ENCODE peak calls at places on chromosomes 5 and 9, in seven cellular contexts. N is fibroblast of gingiva; M is stimulated activated CD8-positive, alpha-beta memory T cell treated with anti-CD3 and anti-CD28 coated beads, Interleukin-15, amount 100 ng/mL, for 24 hours; O is activated CD4-positive, CD25-positive, alpha-beta regulatory T cell; F is NCI-H1694 treated with DMSO at 0.1 percent for 48 hours; T is transverse colon; H is SJSA1. K is an unnamed sample.

GRCh38 chr9:100591139-100591538 is 13.3 kb downstream of the CAVIN4 start:
- DNase-seq in H (no peak), O (no peak), F (no peak), T (no peak), M (no peak), N (no peak), K (no peak)

GRCh38 chr5:41598011-41598410 is 87.6 kb upstream of the PLCXD3 start:
- DNase-seq in M (no peak), T (no peak), H (no peak), F (no peak), O (no peak), N (no peak), K (no peak)

GRCh38 chr5:38448553-38449350 is 107.7 kb downstream of the LIFR start:
- DNase-seq in F (no peak), M (no peak), N (no peak), O (no peak), T (no peak), H (no peak), K (no peak)

GRCh38 chr9:16687678-16688369 is 182.6 kb downstream of the BNC2 start:
- DNase-seq in N (no peak), M (no peak), F (no peak), O (no peak), T (no peak), H (no peak), K (no peak)

GRCh38 chr9:16367605-16368424 is 502.7 kb downstream of the BNC2 start:
- DNase-seq in H (no peak), T (no peak), O (no peak), M (no peak), N (peak), F (no peak), K (no peak)

GRCh38 chr9:14652729-14653377 is 40.4 kb downstream of the ZDHHC21 start:
- DNase-seq in F (peak), O (no peak), H (no peak), T (no peak), M (no peak), N (no peak), K (peak)

GRCh38 chr5:178331491-178331981 is 98.9 kb upstream of the PHYKPL start:
- DNase-seq in T (peak), O (no peak), F (peak), N (peak), M (no peak), H (no peak), K (peak)

GRCh38 chr5:113117543-113118110 is 141.0 kb downstream of the DCP2 start:
- DNase-seq in F (peak), O (no peak), N (no peak), M (no peak), H (no peak), T (no peak), K (no peak)

GRCh38 chr9:33127881-33128280 is 39.3 kb downstream of the B4GALT1 start:
- DNase-seq in M (no peak), N (no peak), F (no peak), T (no peak), H (no peak), O (no peak), K (no peak)

GRCh38 chr5:150734579-150735384 is 24.0 kb downstream of the DCTN4 start:
- DNase-seq in H (no peak), O (no peak), T (peak), F (no peak), M (no peak), N (no peak), K (no peak)

GRCh38 chr5:149779071-149779470 is 49.0 kb downstream of the PPARGC1B start:
- DNase-seq in H (no peak), F (no peak), T (no peak), N (no peak), O (no peak), M (no peak), K (no peak)

GRCh38 chr9:21684831-21685362 is 117.5 kb upstream of the MTAP start:
- DNase-seq in O (no peak), N (no peak), M (no peak), H (peak), F (no peak), T (no peak), K (no peak)

GRCh38 chr9:130288393-130288792 is 22.8 kb downstream of the HMCN2 start:
- DNase-seq in F (no peak), N (no peak), O (no peak), T (no peak), M (no peak), H (no peak), K (no peak)

GRCh38 chr9:129183495-129184308 is 5.6 kb upstream of the IER5L start:
- DNase-seq in N (no peak), O (no peak), T (peak), H (no peak), M (no peak), F (no peak), K (no peak)

GRCh38 chr5:80269991-80270438 is 14.2 kb upstream of the SERINC5 start:
- DNase-seq in M (no peak), H (no peak), N (no peak), O (no peak), T (no peak), F (no peak), K (no peak)

GRCh38 chr9:75185585-75186170 is 97.4 kb downstream of the OSTF1 start:
- DNase-seq in T (peak), M (peak), H (no peak), O (no peak), N (no peak), F (no peak), K (no peak)

GRCh38 chr5:92070786-92071185 is 687.7 kb upstream of the ARRDC3 start:
- DNase-seq in N (no peak), H (no peak), F (no peak), M (no peak), T (no peak), O (no peak), K (no peak)

GRCh38 chr5:132103380-132103951 is 29.9 kb downstream of the CSF2 start:
- DNase-seq in F (peak), O (peak), N (peak), M (no peak), T (peak), H (peak), K (peak)

GRCh38 chr9:136228107-136228875 is 17.3 kb downstream of the QSOX2 start:
- DNase-seq in M (no peak), H (peak), N (no peak), T (no peak), O (no peak), F (no peak), K (peak)

GRCh38 chr5:123916331-123917121 is 404.5 kb downstream of the CSNK1G3 start:
- DNase-seq in F (peak), H (no peak), N (peak), M (no peak), O (no peak), T (no peak), K (no peak)

GRCh38 chr5:163458778-163459405 is 1.0 kb downstream of the NUDCD2 start:
- DNase-seq in H (no peak), F (no peak), M (no peak), O (no peak), N (no peak), T (no peak), K (no peak)

GRCh38 chr5:80711938-80712337 is 57.2 kb upstream of the DHFR start:
- DNase-seq in M (no peak), O (no peak), N (peak), H (peak), T (no peak), F (peak), K (peak)

GRCh38 chr9:36142510-36143161 is 6.1 kb downstream of the GLIPR2 start:
- DNase-seq in N (no peak), F (no peak), H (no peak), M (no peak), T (peak), O (no peak), K (no peak)

GRCh38 chr5:136028782-136029742 is at the start of gene TGFBI:
- DNase-seq in N (peak), H (peak), F (no peak), O (no peak), T (peak), M (no peak), K (peak)

GRCh38 chr9:17744786-17745185 is 165.9 kb downstream of the SH3GL2 start:
- DNase-seq in F (no peak), M (no peak), T (no peak), O (no peak), H (no peak), N (no peak), K (no peak)

GRCh38 chr5:158970569-158971014 is 129.1 kb downstream of the EBF1 start:
- DNase-seq in H (no peak), M (no peak), N (no peak), T (no peak), O (no peak), F (no peak), K (no peak)

GRCh38 chr9:135962696-135963307 is 1.6 kb upstream of the UBAC1 start:
- DNase-seq in F (no peak), H (no peak), T (no peak), M (no peak), N (no peak), O (no peak), K (no peak)

GRCh38 chr9:120583958-120584369 is 4.0 kb upstream of the CDK5RAP2 start:
- DNase-seq in M (no peak), F (peak), O (no peak), H (peak), N (peak), T (peak), K (peak)

GRCh38 chr5:56849671-56850070 is 34.3 kb downstream of the MAP3K1 start:
- DNase-seq in N (no peak), H (no peak), F (no peak), T (no peak), O (no peak), M (no peak), K (no peak)

GRCh38 chr5:35777358-35778087 is 79.2 kb upstream of the IL7R start:
- DNase-seq in M (peak), F (peak), N (peak), H (peak), T (peak), O (peak), K (no peak)

GRCh38 chr9:120680161-120680560 is 34.1 kb downstream of the MEGF9 start:
- DNase-seq in M (no peak), F (no peak), H (no peak), N (no peak), O (no peak), T (no peak), K (no peak)

GRCh38 chr9:73031350-73031749 is 78.5 kb upstream of the ALDH1A1 start:
- DNase-seq in O (no peak), H (no peak), M (no peak), T (no peak), F (no peak), N (no peak), K (no peak)

GRCh38 chr9:87950765-87951488 is 23.4 kb downstream of the CDK20 start:
- DNase-seq in N (no peak), T (no peak), F (peak), M (no peak), H (no peak), O (no peak), K (no peak)

GRCh38 chr9:119004618-119004990 is 364.6 kb downstream of the BRINP1 start:
- DNase-seq in O (no peak), M (no peak), F (no peak), H (no peak), T (peak), N (peak), K (peak)

GRCh38 chr5:99320461-99320860 is 391.7 kb upstream of the CHD1 start:
- DNase-seq in H (no peak), M (no peak), T (no peak), O (no peak), N (no peak), F (no peak), K (no peak)

GRCh38 chr5:171649002-171649401 is 136.6 kb upstream of the SMIM23 start:
- DNase-seq in M (no peak), N (peak), H (no peak), F (no peak), O (no peak), T (no peak), K (no peak)

GRCh38 chr9:22256381-22256780 is 190.2 kb upstream of the DMRTA1 start:
- DNase-seq in M (no peak), T (no peak), N (no peak), F (no peak), O (no peak), H (no peak), K (no peak)

GRCh38 chr5:154203798-154204578 is 13.5 kb downstream of the GALNT10 start:
- DNase-seq in T (peak), N (no peak), H (no peak), M (no peak), F (no peak), O (no peak), K (no peak)

GRCh38 chr5:6759401-6759800 is 46.2 kb downstream of the TENT4A start:
- DNase-seq in F (no peak), N (no peak), T (no peak), H (no peak), O (no peak), M (no peak), K (no peak)

K was measured in cerebellum.